ENCODE peak calls at places on chromosome 22, in eight cellular contexts. Q is right cardiac atrium; A is stimulated activated CD4-positive, alpha-beta T cell treated with anti-CD3 and anti-CD28 coated beads, Interleukin-15, amount 100 ng/mL, for 1 hour; F is frontal cortex; S is cardiac septum; T is head of caudate nucleus; O is HTR-8/SVneo; Z is HEK293T. Y is an unnamed sample.

GRCh38 chr22:47627561-47628253 is 865.3 kb downstream of the TBC1D22A start:
- DNase-seq in T (no peak), F (no peak), A (no peak), O (no peak), Q (no peak), S (peak), Z (no peak), Y (no peak)

GRCh38 chr22:30285846-30286200 is 3.5 kb downstream of the CASTOR1 start:
- DNase-seq in O (no peak), T (no peak), Z (no peak), S (no peak), Q (no peak), F (no peak), A (no peak), Y (no peak)

GRCh38 chr22:26573026-26573662 is 16.8 kb downstream of the TPST2 start:
- DNase-seq in F (no peak), S (peak), Z (no peak), T (no peak), A (no peak), O (no peak), Q (peak), Y (peak)

GRCh38 chr22:26732284-26732683 is 74.9 kb downstream of the MIAT start:
- DNase-seq in S (no peak), T (no peak), O (no peak), F (no peak), A (no peak), Z (no peak), Q (no peak), Y (no peak)

GRCh38 chr22:35568751-35569725 is 28.4 kb downstream of the RASD2 start:
- DNase-seq in O (peak), Q (no peak), F (no peak), S (no peak), T (no peak), A (no peak), Z (no peak), Y (no peak)

GRCh38 chr22:21876486-21877176 is 9.2 kb upstream of the MAPK1 start:
- DNase-seq in F (no peak), S (no peak), T (no peak), A (no peak), Q (no peak), O (no peak), Z (no peak), Y (no peak)

GRCh38 chr22:26846645-26847044 is 189.3 kb downstream of the MIAT start:
- DNase-seq in S (no peak), Q (no peak), T (no peak), A (no peak), Z (no peak), F (no peak), O (no peak), Y (no peak)

GRCh38 chr22:47547239-47547661 is 784.8 kb downstream of the TBC1D22A start:
- DNase-seq in F (no peak), T (no peak), O (no peak), S (no peak), A (no peak), Q (no peak), Z (no peak), Y (no peak)

GRCh38 chr22:35630387-35630793 is 13.3 kb upstream of the MB start:
- DNase-seq in Z (no peak), T (no peak), F (no peak), A (no peak), O (peak), Q (no peak), S (no peak), Y (no peak)

GRCh38 chr22:40276877-40277823 is 69.2 kb upstream of the ADSL start:
- DNase-seq in Z (no peak), Q (no peak), F (no peak), O (no peak), A (no peak), T (no peak), S (no peak), Y (no peak)

GRCh38 chr22:45144928-45145327 is 18.8 kb upstream of the NUP50 start:
- DNase-seq in S (no peak), Q (no peak), T (no peak), O (no peak), Z (no peak), A (no peak), F (no peak), Y (no peak)

GRCh38 chr22:26610983-26611382 is 6.8 kb downstream of the CRYBB1 start:
- DNase-seq in S (no peak), Q (no peak), A (no peak), Z (no peak), F (no peak), O (no peak), T (no peak), Y (no peak)

GRCh38 chr22:43159484-43160178 is 8.3 kb downstream of the TSPO start:
- DNase-seq in O (no peak), T (no peak), A (no peak), Q (no peak), F (no peak), S (no peak), Z (peak), Y (no peak)

GRCh38 chr22:30235687-30236170 is 10.8 kb downstream of the LIF start:
- DNase-seq in O (peak), Q (no peak), T (no peak), S (no peak), Z (no peak), A (no peak), F (no peak), Y (no peak)

GRCh38 chr22:50734986-50735738 is 2.8 kb upstream of the ACR start:
- DNase-seq in S (peak), T (no peak), F (no peak), O (no peak), Q (no peak), Z (no peak), A (no peak), Y (no peak)

GRCh38 chr22:36253523-36254490 is 874 bp downstream of the APOL1 start:
- DNase-seq in Z (no peak), F (no peak), S (no peak), O (no peak), Q (no peak), A (no peak), T (peak), Y (no peak)

Y was measured in globus pallidus.